ENCODE peak calls at places on chromosomes 13 and 19, in four cellular contexts. O is T-cell, A is GM18507, P is LoVo. C is an unnamed sample.

GRCh38 chr19:38142176-38143035 is 81.6 kb downstream of the DPF1 start:
- DNase-seq in O (no peak), A (peak; percentile 26), P (no peak), C (peak; percentile 30)

GRCh38 chr13:48775804-48776203 is 122.1 kb downstream of the CYSLTR2 start:
- DNase-seq in O (no peak), A (no peak), P (peak; percentile 38), C (no peak)

GRCh38 chr19:14135985-14136508 is 342 bp downstream of the ASF1B start:
- DNase-seq in O (peak; percentile 21), A (no peak), P (no peak), C (no peak)

GRCh38 chr19:17847538-17848366 is at the start of gene JAK3:
- DNase-seq in O (peak; percentile 83), A (peak; percentile 78), P (no peak), C (peak; percentile 32)

GRCh38 chr13:71278512-71278911 is 588.5 kb downstream of the DACH1 start:
- DNase-seq in O (no peak), A (no peak), P (no peak), C (no peak)

GRCh38 chr19:643736-644135 is 4.1 kb downstream of the FGF22 start:
- DNase-seq in O (no peak), A (no peak), P (no peak), C (no peak)

GRCh38 chr19:19653597-19654147 is 9.8 kb downstream of the ATP13A1 start:
- DNase-seq in O (no peak), A (no peak), P (no peak), C (no peak)

GRCh38 chr13:42753697-42754096 is 27.7 kb upstream of the FAM216B start:
- DNase-seq in O (no peak), A (no peak), P (no peak), C (no peak)

GRCh38 chr13:110010433-110011135 is 224.2 kb upstream of the IRS2 start:
- DNase-seq in O (no peak), A (no peak), P (no peak), C (no peak)

C was measured in nucleus accumbens.